ENCODE peak calls at places on chromosomes 16 and 17, in nine cellular contexts. R is stomach, H is pancreas, P is thyroid gland, S is ascending aorta, T is adrenal gland, M is endodermal cell, F is spleen, D is right atrium auricular region. Z is an unnamed sample. For H3K9me3, the result is how much of the 10 kb centered on the place peaks cover.

GRCh38 chr16:57615813-57616212 is 12.6 kb upstream of the ADGRG1 start:
- DNase-seq in R (peak), H (no peak), P (no peak), S (peak), T (no peak), M (peak), F (no peak), D (no peak), Z (no peak)

GRCh38 chr16:69340095-69340644 is 598 bp downstream of the NIP7 start:
- DNase-seq in R (no peak), H (no peak), P (no peak), S (no peak), T (no peak), M (no peak), F (no peak), D (no peak), Z (no peak)

GRCh38 chr17:40818343-40818732 is 4.1 kb downstream of the KRT10 start:
- DNase-seq in R (no peak), H (no peak), P (no peak), S (no peak), T (no peak), M (no peak), F (no peak), D (no peak), Z (no peak)

GRCh38 chr17:45410144-45411091 is 22.3 kb downstream of the ARHGAP27 start:
- DNase-seq in R (no peak), H (no peak), P (peak), S (no peak), T (peak), M (peak), F (peak), D (no peak), Z (peak)

GRCh38 chr16:6247150-6247549 is 1085.5 kb upstream of the RBFOX1 start:
- DNase-seq in R (no peak), H (no peak), P (no peak), S (no peak), T (no peak), M (no peak), F (no peak), D (no peak), Z (no peak)

GRCh38 chr16:57279780-57280638 is 4.5 kb downstream of the PLLP start:
- DNase-seq in R (no peak), H (no peak), P (no peak), S (no peak), T (no peak), M (no peak), F (no peak), D (no peak), Z (no peak)

GRCh38 chr17:3659541-3660111 is 8.8 kb downstream of the TAX1BP3 start:
- DNase-seq in R (peak), H (peak), P (peak), S (peak), T (peak), M (peak), F (no peak), D (peak), Z (no peak)

GRCh38 chr17:14622622-14623101 is 321.8 kb downstream of the HS3ST3B1 start:
- DNase-seq in R (no peak), H (no peak), P (no peak), S (no peak), T (no peak), M (no peak), F (no peak), D (no peak), Z (no peak)

GRCh38 chr17:4940625-4941021 is 555 bp downstream of the RNF167 start:
- DNase-seq in R (no peak), H (peak), P (no peak), S (no peak), T (no peak), M (no peak), F (peak), D (no peak), Z (peak)

GRCh38 chr16:9115277-9115676 is 23.8 kb downstream of the HAPSTR1 start:
- DNase-seq in R (no peak), H (no peak), P (no peak), S (no peak), T (no peak), M (peak), F (no peak), D (no peak), Z (no peak)

GRCh38 chr17:16496820-16497489 is 5.0 kb upstream of the LRRC75A start:
- DNase-seq in R (no peak), H (no peak), P (no peak), S (no peak), T (no peak), M (no peak), F (peak), D (no peak), Z (no peak)

GRCh38 chr17:32497431-32498205 is 10.8 kb downstream of the CDK5R1 start:
- DNase-seq in R (no peak), H (no peak), P (no peak), S (no peak), T (no peak), M (peak), F (no peak), D (no peak), Z (no peak)
- H3K27ac ChIP-seq in R (no peak), H (no peak), P (no peak), S (peak), T (no peak), M (no peak), F (no peak), D (no peak), Z (no peak)

DNA sequence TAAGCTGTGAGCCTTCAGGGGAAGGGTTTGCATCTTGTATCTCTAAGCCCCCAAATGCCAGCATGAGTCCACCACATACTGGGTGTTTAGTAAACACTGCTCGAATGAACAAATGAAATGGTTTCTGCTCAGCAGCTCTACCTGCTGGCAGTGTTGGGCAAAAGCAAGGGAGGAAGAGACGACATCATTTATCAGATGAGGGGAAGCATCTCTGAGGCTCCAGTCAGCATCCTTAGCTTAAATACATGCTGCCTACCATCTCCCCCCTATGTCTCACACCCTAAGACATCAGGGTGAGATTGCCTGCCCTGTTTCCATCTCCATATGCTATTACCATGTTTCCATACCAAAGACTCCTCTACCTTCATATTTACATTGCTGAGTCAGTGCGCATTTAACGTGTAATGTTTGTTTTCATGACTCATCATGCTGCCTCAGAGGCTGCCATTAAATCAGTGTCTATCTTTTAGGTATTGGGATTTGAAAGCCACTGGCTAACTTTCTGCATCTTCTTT is 379.8 kb downstream of the UTP18 start:
- DNase-seq in R (no peak), H (no peak), P (peak), S (no peak), T (no peak), M (peak), F (no peak), D (no peak), Z (peak)
- TF ChIP-seq CTCF in R (no peak), H (no peak), P (peak), S (no peak), T (no peak), M (peak), F (peak), D (no peak), Z (peak)

DNA sequence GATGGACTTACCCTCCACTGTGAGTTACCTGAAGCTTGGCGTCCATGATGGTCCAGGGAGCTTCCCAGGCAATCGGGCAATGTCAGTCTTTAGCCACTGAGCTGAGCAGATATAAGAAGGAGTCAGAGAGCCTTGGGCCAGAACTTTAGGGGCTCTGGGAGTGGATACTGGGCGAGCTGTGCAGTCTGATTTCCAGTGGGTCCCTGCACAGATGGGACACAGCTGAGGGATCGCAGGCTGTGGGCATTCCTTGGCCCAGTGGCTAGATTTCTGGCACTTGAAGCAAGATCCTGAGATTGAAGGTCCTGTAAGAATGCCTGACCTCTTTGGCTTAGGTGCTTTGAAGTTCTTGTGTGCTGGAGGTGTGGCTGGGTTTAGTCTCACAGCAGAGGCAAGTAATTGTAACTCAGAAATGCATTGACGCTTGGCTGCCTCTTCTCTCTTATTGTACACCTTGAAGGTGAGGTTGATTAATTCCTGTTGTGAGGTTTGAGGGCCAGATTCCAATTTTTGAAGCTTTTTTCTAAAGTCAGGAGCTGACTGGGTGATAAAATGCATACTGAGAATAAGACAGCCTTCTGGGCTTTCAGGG is 2283.8 kb downstream of the TP53TG3F start:
- DNase-seq in R (no peak), H (no peak), P (no peak), S (no peak), T (no peak), M (no peak), F (no peak), D (peak), Z (no peak)
- H3K9me3 ChIP-seq in R (under half), H (under half), P (under half), S (under half), T (under half), M (half or more), F (half or more), D (under half), Z (half or more)

DNA sequence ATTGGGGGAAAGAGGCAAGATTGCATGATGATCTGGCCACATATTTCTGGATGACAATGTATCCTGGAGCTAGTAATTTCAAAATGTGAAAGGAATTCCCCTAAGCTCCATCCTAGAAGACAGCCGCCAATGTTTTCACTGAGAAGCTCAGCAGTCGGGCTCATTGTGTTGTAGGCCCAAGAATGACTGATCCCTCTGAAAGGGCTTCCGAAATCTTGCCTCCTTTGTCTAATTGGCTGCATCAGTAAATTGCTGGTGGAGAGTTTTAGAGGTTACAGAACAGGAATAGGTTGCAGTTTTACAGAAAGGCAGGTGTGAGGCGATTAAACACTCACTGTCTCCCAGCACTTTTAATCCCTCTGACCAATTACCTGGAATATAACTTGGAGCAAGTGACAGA is 464.1 kb upstream of the SALL1 start:
- DNase-seq in R (no peak), H (no peak), P (no peak), S (no peak), T (no peak), M (no peak), F (no peak), D (no peak), Z (no peak)
- H3K27ac ChIP-seq in R (no peak), H (no peak), P (no peak), S (no peak), T (no peak), M (no peak), F (no peak), D (no peak), Z (no peak)

GRCh38 chr17:48640858-48641180 is 14.7 kb upstream of the HOXB9 start:
- DNase-seq in R (no peak), H (no peak), P (no peak), S (no peak), T (no peak), M (no peak), F (no peak), D (no peak), Z (no peak)

GRCh38 chr17:48641541-48642058 is 15.4 kb upstream of the HOXB9 start:
- DNase-seq in R (no peak), H (no peak), P (no peak), S (no peak), T (no peak), M (peak), F (no peak), D (no peak), Z (no peak)

GRCh38 chr17:48643697-48644012 is 17.5 kb upstream of the HOXB9 start:
- DNase-seq in R (no peak), H (no peak), P (no peak), S (no peak), T (no peak), M (no peak), F (no peak), D (no peak), Z (no peak)

GRCh38 chr17:48642843-48643696 is 16.9 kb upstream of the HOXB9 start:
- DNase-seq in R (no peak), H (no peak), P (no peak), S (no peak), T (no peak), M (peak), F (no peak), D (no peak), Z (no peak)

DNA sequence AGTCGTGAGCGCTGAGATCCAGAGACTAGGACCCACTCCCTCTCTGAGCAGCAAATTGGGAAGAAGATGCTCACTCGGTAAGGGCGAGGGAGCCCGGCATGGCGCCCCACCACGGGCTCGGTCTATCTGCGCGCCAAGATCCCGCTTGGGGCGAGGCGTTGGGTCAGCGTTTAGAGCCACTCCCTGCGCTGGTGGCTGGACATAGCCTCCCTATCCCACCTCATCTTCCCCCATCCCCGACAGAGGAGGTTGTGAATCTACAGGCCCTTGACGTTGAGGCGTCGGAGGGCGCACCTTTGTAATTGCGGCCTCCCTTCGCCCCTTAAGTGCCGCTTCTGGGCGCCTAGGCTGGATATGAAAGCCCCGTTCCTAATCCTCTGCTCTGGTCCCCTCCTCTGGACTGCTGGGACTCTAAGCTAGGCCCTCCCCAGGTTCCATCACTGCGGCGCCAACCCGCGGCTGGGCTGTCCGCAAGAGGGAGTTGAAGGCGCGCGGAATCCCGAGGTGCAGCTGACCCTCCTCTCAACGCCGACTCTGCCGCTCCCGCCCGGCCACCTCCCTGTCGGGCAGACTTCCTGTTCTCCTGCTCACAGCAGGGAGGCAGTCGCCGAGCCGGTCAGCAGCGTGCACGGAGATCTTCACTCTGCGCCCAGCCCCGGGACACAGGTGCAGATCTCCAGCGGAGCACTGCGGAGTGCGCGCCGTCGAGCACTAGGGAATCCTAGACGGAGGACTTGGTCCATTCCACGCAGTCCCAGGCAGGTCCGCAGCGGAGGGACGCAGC is 16.1 kb upstream of the HOXB9 start:
- DNase-seq in R (no peak), H (no peak), P (no peak), S (no peak), T (no peak), M (peak), F (no peak), D (no peak), Z (no peak)
- TF ChIP-seq CTCF in R (no peak), H (no peak), P (no peak), S (no peak), T (no peak), M (peak), F (no peak), D (no peak), Z (no peak)

GRCh38 chr17:27082775-27083154 is 211.1 kb upstream of the WSB1 start:
- DNase-seq in R (no peak), H (no peak), P (no peak), S (no peak), T (no peak), M (no peak), F (no peak), D (no peak), Z (no peak)

GRCh38 chr17:27079660-27080059 is 214.3 kb upstream of the WSB1 start:
- DNase-seq in R (no peak), H (no peak), P (no peak), S (no peak), T (no peak), M (no peak), F (no peak), D (no peak), Z (no peak)

GRCh38 chr17:27083408-27084185 is 210.3 kb upstream of the WSB1 start:
- DNase-seq in R (no peak), H (no peak), P (no peak), S (no peak), T (no peak), M (no peak), F (no peak), D (no peak), Z (no peak)

GRCh38 chr17:27082023-27082774 is 211.7 kb upstream of the WSB1 start:
- DNase-seq in R (no peak), H (no peak), P (no peak), S (no peak), T (no peak), M (no peak), F (no peak), D (no peak), Z (no peak)

DNA sequence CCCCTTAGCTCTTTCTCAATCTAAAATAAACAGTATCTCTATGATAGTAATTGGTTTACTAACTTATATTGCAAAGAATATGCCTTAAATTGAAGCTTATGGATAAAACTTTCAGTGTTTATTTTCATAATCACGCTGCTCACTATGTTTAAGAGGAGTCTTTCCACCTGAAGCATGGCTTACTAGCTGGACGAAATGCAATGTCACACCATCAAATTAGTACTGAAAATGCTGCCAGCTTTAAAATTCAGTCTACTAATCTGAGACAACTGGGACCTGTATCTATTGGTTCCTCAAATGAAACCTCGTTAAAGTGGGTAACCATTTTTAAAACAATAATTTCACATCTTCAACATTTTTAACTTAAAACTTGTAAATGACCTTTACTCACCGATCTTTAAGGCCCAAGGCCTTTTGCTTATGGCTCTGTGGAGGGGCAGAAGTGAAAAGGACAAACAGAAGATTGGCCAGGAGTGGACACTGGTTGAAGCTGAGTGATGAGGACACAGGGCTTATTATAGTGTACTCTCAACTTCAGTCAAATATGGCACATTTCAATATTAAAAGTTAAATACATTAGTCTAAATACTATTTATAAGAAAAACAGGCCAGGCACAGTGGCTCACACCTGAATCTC is 212.8 kb upstream of the WSB1 start:
- DNase-seq in R (no peak), H (no peak), P (no peak), S (no peak), T (no peak), M (no peak), F (no peak), D (no peak), Z (no peak)
- H3K9me3 ChIP-seq in R (under half), H (under half), P (under half), S (under half), T (under half), M (half or more), F (under half), D (under half), Z (under half)

DNA sequence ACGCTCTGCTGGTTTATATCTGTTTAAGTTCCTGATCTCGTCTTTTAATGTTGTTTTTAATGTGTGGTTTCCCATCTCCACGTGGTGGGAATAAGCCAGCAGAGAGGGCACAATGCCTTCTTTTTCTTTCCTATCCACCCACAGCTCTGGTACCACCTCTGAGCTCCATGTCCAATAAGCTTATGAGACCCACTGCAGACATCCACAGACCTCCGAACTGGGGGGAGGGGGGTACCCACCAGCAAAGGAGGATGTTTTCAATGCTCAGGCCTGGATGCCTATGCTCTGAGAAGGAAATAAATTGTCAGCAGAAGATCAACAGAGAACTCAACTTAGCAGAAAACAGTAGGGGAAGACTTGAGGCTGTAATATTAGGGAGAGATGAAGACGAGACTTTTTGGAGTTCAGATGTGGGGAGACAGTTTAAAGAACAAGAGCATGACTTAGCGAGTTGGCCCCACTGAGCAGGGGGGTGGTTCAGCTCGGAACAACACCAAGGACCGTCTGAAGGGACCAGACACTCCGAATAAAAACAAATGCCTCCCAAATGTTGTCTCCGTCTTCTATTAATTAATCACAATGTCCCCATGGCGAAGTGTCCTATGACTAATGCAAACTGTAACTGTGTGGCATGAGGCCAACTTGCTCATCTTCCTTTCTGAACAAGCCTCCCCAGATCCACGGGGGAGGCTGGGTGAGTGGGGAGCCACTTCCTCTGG is 62.7 kb downstream of the GAS7 start:
- DNase-seq in R (peak), H (no peak), P (no peak), S (peak), T (peak), M (no peak), F (no peak), D (peak), Z (no peak)
- H3K27ac ChIP-seq in R (peak), H (no peak), P (no peak), S (no peak), T (no peak), M (no peak), F (no peak), D (peak), Z (no peak)

GRCh38 chr17:43353364-43353763 is 45.4 kb upstream of the ARL4D start:
- DNase-seq in R (no peak), H (no peak), P (no peak), S (no peak), T (no peak), M (no peak), F (no peak), D (no peak), Z (no peak)
- TF ChIP-seq CTCF in R (no peak), H (no peak), P (no peak), S (no peak), T (no peak), M (no peak), F (no peak), D (no peak), Z (no peak)

GRCh38 chr16:12600536-12601256 is 203.0 kb downstream of the CPPED1 start:
- DNase-seq in R (no peak), H (no peak), P (no peak), S (peak), T (no peak), M (peak), F (no peak), D (no peak), Z (no peak)
- H3K9me3 ChIP-seq in R (under half), H (under half), P (under half), S (under half), T (under half), M (under half), F (under half), D (under half), Z (under half)

Z was measured in CD4-positive, alpha-beta T cell.